ENCODE peak calls at places on chromosomes 16 and 17, in eight cellular contexts. D is esophagus muscularis mucosa, N is spleen, S is left ventricle myocardium inferior, B is body of pancreas, P is osteoblast, Y is neural progenitor cell, R is psoas muscle. J is an unnamed sample.

GRCh38 chr17:10059684-10060211 is 138.7 kb downstream of the GAS7 start:
- DNase-seq in R (peak; percentile 37), P (peak; percentile 84), N (no peak), Y (no peak), B (no peak), S (peak; percentile 64), D (no peak), J (no peak)

GRCh38 chr17:27559996-27560481 is 70.9 kb upstream of the LGALS9 start:
- DNase-seq in R (peak; percentile 69), Y (no peak), B (peak; percentile 75), S (peak; percentile 75), N (peak; percentile 76), D (no peak), P (peak; percentile 88), J (peak; percentile 81)

GRCh38 chr17:46212634-46213435 is 19.6 kb upstream of the KANSL1 start:
- DNase-seq in Y (peak; percentile 81), R (no peak), D (peak; percentile 92), B (peak; percentile 80), S (no peak), P (peak; percentile 95), N (no peak), J (peak; percentile 73)

GRCh38 chr17:10118788-10119130 is 79.6 kb downstream of the GAS7 start:
- DNase-seq in B (no peak), S (no peak), P (peak; percentile 62), D (no peak), N (no peak), R (no peak), Y (no peak), J (no peak)

GRCh38 chr16:79845006-79845733 is 244.6 kb upstream of the MAF start:
- DNase-seq in S (no peak), R (no peak), Y (no peak), B (no peak), P (no peak), N (no peak), D (no peak), J (no peak)

GRCh38 chr16:80527297-80527696 is 13.5 kb upstream of the DYNLRB2 start:
- DNase-seq in B (no peak), Y (peak; percentile 67), N (peak; percentile 76), S (no peak), D (no peak), P (peak; percentile 27), R (no peak), J (peak; percentile 19)

GRCh38 chr16:85759136-85759535 is 8.2 kb upstream of the C16orf74 start:
- DNase-seq in Y (no peak), N (peak; percentile 91), D (no peak), P (no peak), S (no peak), B (no peak), R (no peak), J (no peak)

GRCh38 chr16:28923652-28924398 is 1.2 kb downstream of the RABEP2 start:
- DNase-seq in Y (no peak), B (peak; percentile 27), D (no peak), R (no peak), S (no peak), N (peak; percentile 88), P (peak; percentile 27), J (no peak)

GRCh38 chr16:424033-424622 is 1.3 kb upstream of the RAB11FIP3 start:
- DNase-seq in Y (peak; percentile 12), R (peak; percentile 65), P (peak; percentile 99), B (peak; percentile 80), N (no peak), D (peak; percentile 94), S (peak; percentile 46), J (peak; percentile 79)

GRCh38 chr17:948284-948852 is 31.2 kb downstream of the NXN start:
- DNase-seq in S (no peak), R (no peak), N (no peak), B (no peak), Y (peak; percentile 73), D (no peak), P (no peak), J (no peak)

GRCh38 chr16:12059216-12059769 is 82.8 kb downstream of the SNX29 start:
- DNase-seq in R (no peak), N (no peak), B (no peak), P (no peak), Y (no peak), D (no peak), S (peak; percentile 28), J (no peak)
- H3K27ac ChIP-seq in R (peak overlapping the region; percentile 56), N (peak overlapping the region; percentile 51), B (no peak overlapping the region), P (no peak overlapping the region), Y (no peak overlapping the region), D (no peak overlapping the region), S (peak overlapping the region; percentile 27), J (no peak overlapping the region)

GRCh38 chr17:18143044-18143936 is 34.7 kb downstream of the MYO15A start:
- DNase-seq in N (no peak), D (no peak), P (no peak), R (no peak), B (no peak), Y (peak; percentile 81), S (no peak), J (no peak)
- TF ChIP-seq CTCF in N (no peak), D (no peak), P (peak; percentile 53), R (no peak), B (peak; percentile 5), Y (peak; percentile 66), S (no peak), J (peak; percentile 69)

GRCh38 chr17:7855643-7856080 is 796 bp downstream of the TMEM88 start:
- DNase-seq in R (no peak), B (no peak), D (no peak), Y (no peak), P (no peak), S (no peak), N (no peak), J (no peak)
- H3K27ac ChIP-seq in R (peak overlapping the region; percentile 93), B (peak overlapping the region; percentile 96), D (peak overlapping the region; percentile 91), Y (no peak overlapping the region), P (peak overlapping the region; percentile 86), S (peak overlapping the region; percentile 99), N (peak overlapping the region; percentile 99), J (peak overlapping the region; percentile 1)

GRCh38 chr17:57567278-57567677 is 177.8 kb downstream of the CCDC182 start:
- DNase-seq in P (peak; percentile 27), D (no peak), S (peak; percentile 40), Y (no peak), N (no peak), B (no peak), R (no peak), J (no peak)

GRCh38 chr17:57562231-57562630 is 182.9 kb downstream of the CCDC182 start:
- DNase-seq in N (no peak), P (no peak), B (no peak), S (no peak), Y (no peak), R (no peak), D (no peak), J (no peak)

GRCh38 chr17:57563968-57564367 is 181.1 kb downstream of the CCDC182 start:
- DNase-seq in B (no peak), P (no peak), S (no peak), D (no peak), R (no peak), Y (no peak), N (no peak), J (no peak)

GRCh38 chr17:57566724-57567123 is 178.4 kb downstream of the CCDC182 start:
- DNase-seq in N (no peak), Y (no peak), S (no peak), B (no peak), D (no peak), P (peak; percentile 31), R (no peak), J (no peak)

GRCh38 chr17:57565119-57565635 is 179.9 kb downstream of the CCDC182 start:
- DNase-seq in D (no peak), B (no peak), Y (no peak), P (no peak), N (no peak), S (no peak), R (no peak), J (no peak)
- TF ChIP-seq CTCF in D (no peak), B (no peak), Y (no peak), P (no peak), N (no peak), S (no peak), R (no peak), J (no peak)

GRCh38 chr17:73285916-73286862 is 24.5 kb upstream of the CPSF4L start:
- DNase-seq in D (no peak), P (peak; percentile 80), N (no peak), R (no peak), B (no peak), Y (no peak), S (no peak), J (no peak)

GRCh38 chr17:73283841-73284282 is 22.2 kb upstream of the CPSF4L start:
- DNase-seq in P (peak; percentile 70), R (no peak), Y (peak; percentile 88), S (no peak), D (no peak), N (no peak), B (no peak), J (no peak)

GRCh38 chr17:73284339-73284738 is 22.7 kb upstream of the CPSF4L start:
- DNase-seq in B (no peak), S (no peak), R (no peak), D (no peak), N (no peak), Y (peak; percentile 50), P (peak; percentile 49), J (no peak)

GRCh38 chr17:73285603-73285908 is 23.9 kb upstream of the CPSF4L start:
- DNase-seq in D (no peak), N (no peak), B (no peak), R (no peak), P (peak; percentile 42), S (no peak), Y (no peak), J (no peak)

GRCh38 chr17:73284906-73285602 is 23.4 kb upstream of the CPSF4L start:
- DNase-seq in S (no peak), N (no peak), P (peak; percentile 56), R (no peak), B (no peak), D (no peak), Y (no peak), J (no peak)
- H3K27ac ChIP-seq in S (peak overlapping the region; percentile 94), N (peak overlapping the region; percentile 31), P (no peak overlapping the region), R (no peak overlapping the region), B (peak overlapping the region; percentile 92), D (peak overlapping the region; percentile 73), Y (no peak overlapping the region), J (no peak overlapping the region)

GRCh38 chr16:82345318-82345717 is 175.3 kb upstream of the MPHOSPH6 start:
- DNase-seq in P (no peak), R (no peak), S (no peak), Y (peak; percentile 1), D (peak; percentile 62), N (no peak), B (no peak), J (no peak)

GRCh38 chr16:82341146-82341669 is 171.2 kb upstream of the MPHOSPH6 start:
- DNase-seq in Y (no peak), P (no peak), R (no peak), S (no peak), N (no peak), B (no peak), D (no peak), J (no peak)

GRCh38 chr16:82340531-82340930 is 170.5 kb upstream of the MPHOSPH6 start:
- DNase-seq in P (no peak), B (no peak), N (no peak), D (no peak), R (no peak), Y (no peak), S (no peak), J (no peak)

GRCh38 chr16:82344157-82344556 is 174.1 kb upstream of the MPHOSPH6 start:
- DNase-seq in Y (peak; percentile 47), S (no peak), N (no peak), R (no peak), D (peak; percentile 79), B (peak; percentile 25), P (no peak), J (no peak)
- TF ChIP-seq CTCF in Y (peak; percentile 63), S (peak; percentile 71), N (no peak), R (peak; percentile 47), D (peak; percentile 46), B (peak; percentile 48), P (peak; percentile 17), J (peak; percentile 55)

J was measured in brain microvascular endothelial cell.